ENCODE peak calls at places on chromosomes 7 and 10, in four cellular contexts. K is A549, M is hepatocyte, N is left ventricle myocardium inferior. X is an unnamed sample.

GRCh38 chr10:17607603-17608332 is 9.4 kb downstream of the HACD1 start:
- DNase-seq in M (peak; percentile 74), N (no peak), K (peak; percentile 49), X (peak; percentile 70)

GRCh38 chr7:22732556-22733126 is 5.6 kb downstream of the IL6 start:
- DNase-seq in K (no peak), N (no peak), M (no peak), X (peak; percentile 50)

GRCh38 chr7:151987748-151988529 is 31.7 kb downstream of the GALNTL5 start:
- DNase-seq in N (peak; percentile 35), M (no peak), K (no peak), X (no peak)

GRCh38 chr10:13942030-13942429 is 355.3 kb downstream of the PRPF18 start:
- DNase-seq in M (no peak), K (no peak), N (no peak), X (no peak)

GRCh38 chr10:13724484-13724883 is 137.7 kb downstream of the PRPF18 start:
- DNase-seq in M (no peak), N (peak; percentile 58), K (no peak), X (no peak)

GRCh38 chr10:91944880-91945630 is 21.5 kb downstream of the BTAF1 start:
- DNase-seq in M (no peak), N (no peak), K (no peak), X (peak; percentile 11)

GRCh38 chr7:45579386-45579785 is 5.2 kb downstream of the ADCY1 start:
- DNase-seq in K (no peak), M (no peak), N (no peak), X (no peak)

GRCh38 chr7:114819629-114820362 is 102.1 kb upstream of the MDFIC start:
- DNase-seq in M (peak; percentile 82), K (peak; percentile 67), N (no peak), X (peak; percentile 99)

GRCh38 chr10:92177546-92177945 is 113.3 kb downstream of the CPEB3 start:
- DNase-seq in M (no peak), K (no peak), N (no peak), X (peak; percentile 21)

GRCh38 chr10:31707578-31708411 is 220.8 kb downstream of the ARHGAP12 start:
- DNase-seq in N (peak; percentile 74), K (no peak), M (peak; percentile 34), X (peak; percentile 21)

GRCh38 chr7:12162420-12163113 is 48.5 kb upstream of the TMEM106B start:
- DNase-seq in M (no peak), N (no peak), K (peak; percentile 12), X (peak; percentile 75)

DNA sequence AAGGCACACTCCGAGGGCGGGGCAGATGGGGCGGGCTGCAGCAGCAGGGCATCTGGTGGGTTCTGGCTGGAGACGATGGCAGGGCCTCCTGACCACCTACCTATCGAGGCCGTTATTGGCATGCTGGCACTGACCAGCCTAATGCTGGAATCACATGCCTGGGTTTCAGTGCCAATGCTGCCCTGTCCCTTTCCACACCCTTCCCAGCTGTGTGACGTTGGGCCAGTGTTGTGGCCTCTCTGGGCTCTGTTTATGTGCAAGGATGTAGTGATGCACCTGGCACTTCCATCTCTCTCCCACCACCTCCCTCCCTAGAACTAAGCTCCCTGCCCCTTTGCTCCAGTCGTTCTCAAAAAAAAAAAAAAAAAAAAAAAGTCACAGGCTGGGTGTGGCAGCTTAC is 132.9 kb downstream of the ZMIZ1 start:
- DNase-seq in M (no peak), N (no peak), K (no peak), X (no peak)
- TF ChIP-seq CTCF in M (no peak), N (no peak), K (no peak), X (no peak)

DNA sequence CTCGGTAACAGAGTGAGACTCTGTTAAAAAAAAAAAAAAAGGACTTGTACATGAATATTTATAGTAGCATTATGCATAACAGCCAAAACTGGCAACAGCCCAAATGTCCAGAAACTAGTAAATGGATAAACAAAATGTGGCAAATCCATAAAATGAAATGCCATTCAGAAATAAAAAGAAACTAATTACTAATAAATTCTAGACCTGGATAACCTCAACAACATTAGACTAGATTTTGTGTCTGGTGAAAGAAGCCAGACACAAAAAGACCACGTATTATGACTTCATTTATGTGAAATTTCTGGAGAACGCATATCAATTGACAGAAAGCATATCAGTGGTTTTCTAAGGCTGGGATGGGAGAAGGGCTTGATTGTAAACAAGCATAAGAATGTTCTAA is 74.5 kb downstream of the HPSE2 start:
- DNase-seq in M (no peak), N (no peak), K (no peak), X (no peak)
- TF ChIP-seq CTCF in M (no peak), N (no peak), K (no peak), X (no peak)

GRCh38 chr7:44377134-44377463 is 51.7 kb upstream of the CAMK2B start:
- DNase-seq in M (no peak), K (no peak), N (no peak), X (no peak)

GRCh38 chr7:44375926-44376342 is 50.5 kb upstream of the CAMK2B start:
- DNase-seq in K (no peak), M (no peak), N (no peak), X (no peak)

GRCh38 chr7:44374007-44374763 is 48.8 kb upstream of the CAMK2B start:
- DNase-seq in M (no peak), K (no peak), N (no peak), X (no peak)

GRCh38 chr7:44376429-44377133 is 51.2 kb upstream of the CAMK2B start:
- DNase-seq in K (no peak), M (no peak), N (no peak), X (no peak)

GRCh38 chr7:44375236-44375699 is 49.9 kb upstream of the CAMK2B start:
- DNase-seq in M (no peak), K (no peak), N (no peak), X (no peak)
- TF ChIP-seq CTCF in M (peak; percentile 14), K (peak; percentile 19), N (peak; percentile 64), X (no peak)

GRCh38 chr10:18795549-18795948 is 136.3 kb downstream of the ARL5B start:
- DNase-seq in N (no peak), M (no peak), K (no peak), X (no peak)

GRCh38 chr10:18797286-18797685 is 138.1 kb downstream of the ARL5B start:
- DNase-seq in N (no peak), K (no peak), M (no peak), X (peak; percentile 6)

GRCh38 chr10:18793951-18794350 is 134.7 kb downstream of the ARL5B start:
- DNase-seq in N (no peak), M (peak; percentile 45), K (peak; percentile 3), X (peak; percentile 49)
- TF ChIP-seq CTCF in N (peak; percentile 40), M (peak; percentile 63), K (peak; percentile 39), X (peak; percentile 46)

GRCh38 chr7:30983914-30984247 is 20.1 kb downstream of the GHRHR start:
- DNase-seq in K (no peak), N (no peak), M (no peak), X (no peak)
- TF ChIP-seq CTCF in K (no peak), N (no peak), M (no peak), X (no peak)

GRCh38 chr10:3784510-3785250 is at the start of gene KLF6:
- DNase-seq in M (peak; percentile 48), K (no peak), N (peak; percentile 63), X (peak; percentile 35)
- TF ChIP-seq CTCF in M (no peak), K (no peak), N (peak; percentile 8), X (no peak)

X was measured in MCF 10A.